ENCODE peak calls at places on chromosomes 5 and 9, in six cellular contexts. One of them, this sample, is unnamed. For H3K4me1, the result is how much of the 10 kb centered on the place peaks cover.

GRCh38 chr5:169099801-169100734 is 200.9 kb downstream of the SLIT3 start:
- DNase-seq in adrenal gland: no peak
- DNase-seq in SJSA1: no peak
- DNase-seq in heart left ventricle: no peak
- DNase-seq in psoas muscle: no peak
- DNase-seq in mammary epithelial cell: peak
- DNase-seq in this sample: no peak

GRCh38 chr5:143314664-143315063 is 88.8 kb downstream of the NR3C1 start:
- DNase-seq in adrenal gland: no peak
- DNase-seq in SJSA1: no peak
- DNase-seq in heart left ventricle: no peak
- DNase-seq in psoas muscle: no peak
- DNase-seq in mammary epithelial cell: peak
- DNase-seq in this sample: no peak

GRCh38 chr5:133703935-133704334 is 91.6 kb upstream of the FSTL4 start:
- DNase-seq in adrenal gland: no peak
- DNase-seq in SJSA1: no peak
- DNase-seq in heart left ventricle: no peak
- DNase-seq in psoas muscle: no peak
- DNase-seq in mammary epithelial cell: no peak
- DNase-seq in this sample: no peak

GRCh38 chr5:72673180-72673579 is 143.3 kb upstream of the TNPO1 start:
- DNase-seq in adrenal gland: no peak
- DNase-seq in SJSA1: no peak
- DNase-seq in heart left ventricle: no peak
- DNase-seq in psoas muscle: no peak
- DNase-seq in mammary epithelial cell: no peak
- DNase-seq in this sample: no peak

GRCh38 chr9:129289883-129290282 is 111.8 kb upstream of the IER5L start:
- DNase-seq in adrenal gland: peak
- DNase-seq in SJSA1: no peak
- DNase-seq in heart left ventricle: no peak
- DNase-seq in psoas muscle: peak
- DNase-seq in mammary epithelial cell: no peak
- DNase-seq in this sample: no peak

GRCh38 chr9:81759680-81760215 is 70.4 kb upstream of the TLE1 start:
- DNase-seq in adrenal gland: peak
- DNase-seq in SJSA1: peak
- DNase-seq in heart left ventricle: no peak
- DNase-seq in psoas muscle: no peak
- DNase-seq in mammary epithelial cell: peak
- DNase-seq in this sample: no peak

GRCh38 chr9:2229109-2229733 is 214.1 kb downstream of the SMARCA2 start:
- DNase-seq in adrenal gland: no peak
- DNase-seq in SJSA1: no peak
- DNase-seq in heart left ventricle: no peak
- DNase-seq in psoas muscle: no peak
- DNase-seq in mammary epithelial cell: peak
- DNase-seq in this sample: no peak

GRCh38 chr5:73447234-73448071 is 1.1 kb downstream of the FOXD1 start:
- DNase-seq in adrenal gland: no peak
- DNase-seq in SJSA1: peak
- DNase-seq in heart left ventricle: no peak
- DNase-seq in psoas muscle: peak
- DNase-seq in mammary epithelial cell: peak
- DNase-seq in this sample: peak

GRCh38 chr5:35183243-35183955 is 46.9 kb downstream of the PRLR start:
- DNase-seq in adrenal gland: peak
- DNase-seq in SJSA1: no peak
- DNase-seq in heart left ventricle: no peak
- DNase-seq in psoas muscle: peak
- DNase-seq in mammary epithelial cell: peak
- DNase-seq in this sample: peak

GRCh38 chr9:110464321-110464720 is 115.2 kb downstream of the SVEP1 start:
- DNase-seq in adrenal gland: no peak
- DNase-seq in SJSA1: no peak
- DNase-seq in heart left ventricle: no peak
- DNase-seq in psoas muscle: no peak
- DNase-seq in mammary epithelial cell: no peak
- DNase-seq in this sample: no peak

GRCh38 chr9:121284733-121285451 is 16.9 kb downstream of the GSN start:
- DNase-seq in adrenal gland: no peak
- DNase-seq in SJSA1: no peak
- DNase-seq in heart left ventricle: no peak
- DNase-seq in psoas muscle: peak
- DNase-seq in mammary epithelial cell: no peak
- DNase-seq in this sample: no peak

GRCh38 chr9:129432255-129432654 is 188.6 kb downstream of the C9orf50 start:
- DNase-seq in adrenal gland: no peak
- DNase-seq in SJSA1: no peak
- DNase-seq in heart left ventricle: no peak
- DNase-seq in psoas muscle: no peak
- DNase-seq in mammary epithelial cell: no peak
- DNase-seq in this sample: no peak

GRCh38 chr9:104304925-104305324 is 199.1 kb upstream of the OR13F1 start:
- DNase-seq in adrenal gland: no peak
- DNase-seq in SJSA1: no peak
- DNase-seq in heart left ventricle: no peak
- DNase-seq in psoas muscle: no peak
- DNase-seq in mammary epithelial cell: no peak
- DNase-seq in this sample: no peak

GRCh38 chr9:110638381-110638954 is 30.1 kb upstream of the MUSK start:
- DNase-seq in adrenal gland: no peak
- DNase-seq in SJSA1: no peak
- DNase-seq in heart left ventricle: no peak
- DNase-seq in psoas muscle: no peak
- DNase-seq in mammary epithelial cell: no peak
- DNase-seq in this sample: no peak

GRCh38 chr9:23683021-23683431 is 143.0 kb downstream of the ELAVL2 start:
- DNase-seq in adrenal gland: no peak
- DNase-seq in SJSA1: no peak
- DNase-seq in heart left ventricle: no peak
- DNase-seq in psoas muscle: no peak
- DNase-seq in mammary epithelial cell: peak
- DNase-seq in this sample: no peak

DNA sequence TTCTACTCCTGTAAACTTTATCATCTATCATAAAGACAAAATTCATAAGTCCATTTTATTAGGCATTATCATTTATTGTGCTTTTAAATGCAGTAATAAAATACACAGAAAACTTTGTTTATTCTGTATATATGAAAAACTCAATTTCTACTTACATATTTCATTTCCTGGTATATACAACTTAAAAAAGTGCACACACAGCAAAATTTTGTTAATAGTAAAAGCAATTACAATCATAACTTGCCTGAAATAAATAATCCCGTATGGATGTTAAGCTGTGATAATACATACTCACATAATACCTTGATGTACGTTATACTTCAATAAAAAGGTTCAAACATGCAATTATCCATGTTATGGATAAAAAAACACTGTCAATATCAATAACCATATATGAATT is 19.2 kb downstream of the ELL2 start:
- DNase-seq in adrenal gland: no peak
- DNase-seq in SJSA1: no peak
- DNase-seq in heart left ventricle: no peak
- DNase-seq in psoas muscle: no peak
- DNase-seq in mammary epithelial cell: no peak
- DNase-seq in this sample: no peak
- H3K4me1 ChIP-seq in adrenal gland: under half
- H3K4me1 ChIP-seq in SJSA1: under half
- H3K4me1 ChIP-seq in heart left ventricle: under half
- H3K4me1 ChIP-seq in psoas muscle: under half
- H3K4me1 ChIP-seq in mammary epithelial cell: under half
- H3K4me1 ChIP-seq in this sample: under half

GRCh38 chr5:10329808-10330481 is 22.2 kb upstream of the CMBL start:
- DNase-seq in adrenal gland: peak
- DNase-seq in SJSA1: peak
- DNase-seq in heart left ventricle: peak
- DNase-seq in psoas muscle: peak
- DNase-seq in mammary epithelial cell: no peak
- DNase-seq in this sample: no peak

GRCh38 chr5:10331341-10331796 is 22.1 kb upstream of the MARCHF6 start:
- DNase-seq in adrenal gland: peak
- DNase-seq in SJSA1: peak
- DNase-seq in heart left ventricle: peak
- DNase-seq in psoas muscle: peak
- DNase-seq in mammary epithelial cell: no peak
- DNase-seq in this sample: peak

GRCh38 chr5:10329421-10329807 is 21.7 kb upstream of the CMBL start:
- DNase-seq in adrenal gland: no peak
- DNase-seq in SJSA1: peak
- DNase-seq in heart left ventricle: no peak
- DNase-seq in psoas muscle: no peak
- DNase-seq in mammary epithelial cell: no peak
- DNase-seq in this sample: no peak

GRCh38 chr5:10332301-10332700 is 21.2 kb upstream of the MARCHF6 start:
- DNase-seq in adrenal gland: no peak
- DNase-seq in SJSA1: no peak
- DNase-seq in heart left ventricle: no peak
- DNase-seq in psoas muscle: no peak
- DNase-seq in mammary epithelial cell: no peak
- DNase-seq in this sample: no peak

DNA sequence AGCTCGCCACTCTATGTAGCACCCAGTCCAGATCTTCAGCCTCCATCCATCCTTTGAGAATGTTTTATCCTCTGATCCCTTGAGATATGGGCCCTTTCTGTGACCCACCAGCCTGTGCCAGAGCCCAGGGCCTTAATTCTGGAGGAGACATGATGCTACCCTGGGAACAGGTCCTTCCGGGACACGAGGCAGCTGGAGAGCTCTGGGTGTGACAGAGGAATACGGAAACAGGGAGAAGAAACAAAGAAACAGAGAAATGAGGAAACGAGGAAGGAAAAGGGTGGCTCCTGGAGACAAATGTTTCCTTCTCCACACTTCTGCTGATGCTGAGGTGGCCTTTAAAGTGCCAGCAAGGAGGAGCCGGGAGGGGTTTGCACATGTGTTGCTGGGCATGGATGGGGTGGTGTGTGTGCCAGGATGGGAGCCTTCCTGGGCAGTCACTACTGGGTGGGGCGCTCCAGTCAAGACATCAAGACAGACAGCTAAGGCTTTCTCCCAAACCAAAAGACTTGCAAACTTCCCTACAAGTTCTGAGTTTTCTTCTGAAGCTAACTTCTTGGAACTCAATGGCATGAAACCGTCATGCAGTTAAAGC is 22.9 kb upstream of the MARCHF6 start:
- DNase-seq in adrenal gland: no peak
- DNase-seq in SJSA1: peak
- DNase-seq in heart left ventricle: no peak
- DNase-seq in psoas muscle: peak
- DNase-seq in mammary epithelial cell: no peak
- DNase-seq in this sample: peak
- H3K4me1 ChIP-seq in adrenal gland: under half
- H3K4me1 ChIP-seq in SJSA1: under half
- H3K4me1 ChIP-seq in heart left ventricle: under half
- H3K4me1 ChIP-seq in psoas muscle: under half
- H3K4me1 ChIP-seq in mammary epithelial cell: under half
- H3K4me1 ChIP-seq in this sample: under half

GRCh38 chr5:151127926-151128325 is 29.7 kb downstream of the ANXA6 start:
- DNase-seq in adrenal gland: peak
- DNase-seq in SJSA1: no peak
- DNase-seq in heart left ventricle: no peak
- DNase-seq in psoas muscle: no peak
- DNase-seq in mammary epithelial cell: no peak
- DNase-seq in this sample: no peak
- H3K4me1 ChIP-seq in adrenal gland: under half
- H3K4me1 ChIP-seq in SJSA1: under half
- H3K4me1 ChIP-seq in heart left ventricle: under half
- H3K4me1 ChIP-seq in psoas muscle: under half
- H3K4me1 ChIP-seq in mammary epithelial cell: under half
- H3K4me1 ChIP-seq in this sample: under half

DNA sequence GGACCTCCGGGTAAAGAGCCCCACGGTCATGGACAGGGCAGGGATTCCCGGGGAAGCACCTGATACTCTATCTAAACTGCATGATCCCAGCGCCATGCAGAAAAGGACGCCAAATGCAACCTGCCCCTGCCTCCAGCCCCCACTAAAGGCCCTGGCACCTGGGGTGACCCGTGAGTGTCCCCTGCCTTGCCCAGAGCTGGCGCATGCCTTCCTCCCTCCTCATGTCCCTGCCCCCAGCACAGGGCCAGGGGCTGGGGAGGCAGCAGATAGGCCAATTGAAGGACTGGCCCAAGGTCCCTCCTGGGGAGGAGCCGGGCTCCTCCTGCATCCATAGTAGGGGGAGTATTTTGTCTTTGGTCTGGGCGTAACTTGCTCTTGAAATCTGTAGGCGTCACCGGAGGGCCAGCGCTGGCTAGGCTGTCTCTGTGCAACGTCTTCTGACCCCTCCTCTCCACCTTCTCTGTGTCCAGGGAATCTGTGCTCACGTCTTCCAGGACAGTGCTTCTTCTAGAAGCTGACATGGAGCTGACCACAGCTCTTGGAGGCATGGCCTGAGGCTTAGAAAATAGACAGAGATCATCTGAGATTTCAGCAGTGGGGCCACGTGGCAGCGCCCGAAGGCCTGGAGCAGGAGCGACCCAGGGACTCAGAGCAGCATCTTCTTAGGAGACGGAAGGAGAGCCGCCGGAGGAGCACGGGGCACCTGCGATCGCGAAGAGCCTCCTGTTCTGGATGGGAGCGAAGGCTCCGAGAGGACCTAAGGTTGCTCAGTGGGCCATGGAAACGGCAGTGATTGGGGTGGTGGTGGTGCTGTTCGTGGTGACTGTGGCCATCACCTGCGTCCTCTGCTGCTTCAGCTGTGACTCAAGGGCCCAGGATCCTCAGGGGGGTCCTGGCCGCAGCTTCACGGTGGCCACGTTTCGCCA is 660 bp downstream of the SPAAR start:
- DNase-seq in adrenal gland: no peak
- DNase-seq in SJSA1: no peak
- DNase-seq in heart left ventricle: peak
- DNase-seq in psoas muscle: peak
- DNase-seq in mammary epithelial cell: no peak
- DNase-seq in this sample: no peak
- H3K4me1 ChIP-seq in adrenal gland: under half
- H3K4me1 ChIP-seq in SJSA1: half or more
- H3K4me1 ChIP-seq in heart left ventricle: under half
- H3K4me1 ChIP-seq in psoas muscle: under half
- H3K4me1 ChIP-seq in mammary epithelial cell: half or more
- H3K4me1 ChIP-seq in this sample: under half

DNA sequence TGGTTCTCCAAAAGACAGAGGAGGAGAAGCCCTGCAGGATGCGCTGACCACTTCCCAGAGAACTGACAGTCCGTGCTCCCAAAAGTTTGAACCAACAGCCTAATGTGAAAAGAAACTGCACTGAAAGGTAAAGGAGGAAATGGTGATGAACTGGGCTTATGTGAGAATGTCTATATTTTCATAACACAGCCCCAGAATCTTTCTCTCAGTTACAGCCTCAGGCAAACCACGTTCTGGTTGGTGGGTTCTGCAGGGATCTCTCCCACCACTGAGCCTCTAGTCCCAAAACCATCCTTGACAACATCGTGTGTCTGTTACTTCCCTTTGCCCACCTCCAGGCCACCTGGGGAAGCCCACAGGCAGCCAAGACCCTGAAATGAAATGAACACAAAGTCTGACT is 23.9 kb downstream of the SPARC start:
- DNase-seq in adrenal gland: no peak
- DNase-seq in SJSA1: no peak
- DNase-seq in heart left ventricle: no peak
- DNase-seq in psoas muscle: no peak
- DNase-seq in mammary epithelial cell: no peak
- DNase-seq in this sample: no peak
- H3K4me1 ChIP-seq in adrenal gland: under half
- H3K4me1 ChIP-seq in SJSA1: half or more
- H3K4me1 ChIP-seq in heart left ventricle: under half
- H3K4me1 ChIP-seq in psoas muscle: under half
- H3K4me1 ChIP-seq in mammary epithelial cell: under half
- H3K4me1 ChIP-seq in this sample: under half

GRCh38 chr9:134536101-134536900 is 105.3 kb upstream of the COL5A1 start:
- DNase-seq in adrenal gland: no peak
- DNase-seq in SJSA1: peak
- DNase-seq in heart left ventricle: no peak
- DNase-seq in psoas muscle: peak
- DNase-seq in mammary epithelial cell: peak
- DNase-seq in this sample: no peak
- H3K4me1 ChIP-seq in adrenal gland: under half
- H3K4me1 ChIP-seq in SJSA1: half or more
- H3K4me1 ChIP-seq in heart left ventricle: under half
- H3K4me1 ChIP-seq in psoas muscle: under half
- H3K4me1 ChIP-seq in mammary epithelial cell: under half
- H3K4me1 ChIP-seq in this sample: under half

This sample was measured in ovary.